ENCODE peak calls at places on chromosome 11, in eight cellular contexts. C, D, R, E, P, N, Q and Y are unnamed samples.

GRCh38 chr11:101215069-101215468 is 85.5 kb upstream of the PGR start:
- DNase-seq in N (no peak), Q (no peak), R (no peak), C (no peak), D (no peak), P (no peak), E (peak; percentile 41), Y (no peak)

GRCh38 chr11:57763568-57763967 is 2.0 kb downstream of the CTNND1 start:
- DNase-seq in P (no peak), E (peak; percentile 58), Q (peak; percentile 54), C (no peak), R (peak; percentile 54), N (no peak), D (no peak), Y (no peak)

GRCh38 chr11:2691355-2691761 is 8.4 kb downstream of the KCNQ1OT1 start:
- DNase-seq in C (no peak), Q (no peak), E (no peak), P (no peak), N (no peak), R (no peak), D (no peak), Y (no peak)

GRCh38 chr11:107018274-107018901 is at the start of gene GUCY1A2:
- DNase-seq in R (no peak), Q (peak; percentile 57), E (no peak), D (no peak), P (no peak), N (no peak), C (no peak), Y (no peak)

GRCh38 chr11:131146817-131147490 is 223.5 kb upstream of the NTM start:
- DNase-seq in N (no peak), Q (no peak), P (no peak), D (no peak), R (no peak), C (no peak), E (no peak), Y (no peak)

GRCh38 chr11:74984070-74984469 is 4.7 kb upstream of the NEU3 start:
- DNase-seq in Q (no peak), P (no peak), D (no peak), E (no peak), R (no peak), C (no peak), N (no peak), Y (no peak)

GRCh38 chr11:102864724-102865123 is 10.1 kb downstream of the MMP12 start:
- DNase-seq in E (no peak), C (no peak), Q (no peak), P (no peak), D (no peak), N (no peak), R (no peak), Y (no peak)

GRCh38 chr11:117316197-117316961 is at the start of gene BACE1:
- DNase-seq in R (no peak), E (peak; percentile 77), Q (peak; percentile 90), N (no peak), P (peak; percentile 46), D (no peak), C (no peak), Y (no peak)

GRCh38 chr11:10544491-10545470 is 3.8 kb upstream of the RNF141 start:
- DNase-seq in E (no peak), C (no peak), Q (no peak), P (no peak), R (no peak), N (no peak), D (no peak), Y (no peak)

GRCh38 chr11:73969991-73970800 is 12.4 kb downstream of the UCP2 start:
- DNase-seq in E (no peak), P (no peak), R (no peak), Q (no peak), N (no peak), D (no peak), C (no peak), Y (peak; percentile 69)

GRCh38 chr11:134583397-134583990 is 171.5 kb upstream of the B3GAT1 start:
- DNase-seq in Q (no peak), P (no peak), D (no peak), N (no peak), R (no peak), C (no peak), E (no peak), Y (peak; percentile 61)

GRCh38 chr11:69356703-69357457 is 62.9 kb downstream of the MYEOV start:
- DNase-seq in P (no peak), D (no peak), C (no peak), R (no peak), N (no peak), E (no peak), Q (no peak), Y (no peak)

GRCh38 chr11:119699227-119699626 is 29.8 kb downstream of the NECTIN1 start:
- DNase-seq in Q (peak; percentile 84), D (no peak), P (no peak), N (no peak), E (peak; percentile 68), C (no peak), R (no peak), Y (no peak)

GRCh38 chr11:119702261-119702591 is 26.8 kb downstream of the NECTIN1 start:
- DNase-seq in N (no peak), E (peak; percentile 46), D (no peak), R (no peak), C (no peak), P (peak; percentile 42), Q (no peak), Y (no peak)

GRCh38 chr11:119700030-119700429 is 29.0 kb downstream of the NECTIN1 start:
- DNase-seq in Q (no peak), N (no peak), C (no peak), E (no peak), P (no peak), R (no peak), D (no peak), Y (no peak)

GRCh38 chr11:119700536-119701346 is 28.3 kb downstream of the NECTIN1 start:
- DNase-seq in E (peak; percentile 78), P (no peak), N (no peak), Q (no peak), D (no peak), C (no peak), R (no peak), Y (no peak)

DNA sequence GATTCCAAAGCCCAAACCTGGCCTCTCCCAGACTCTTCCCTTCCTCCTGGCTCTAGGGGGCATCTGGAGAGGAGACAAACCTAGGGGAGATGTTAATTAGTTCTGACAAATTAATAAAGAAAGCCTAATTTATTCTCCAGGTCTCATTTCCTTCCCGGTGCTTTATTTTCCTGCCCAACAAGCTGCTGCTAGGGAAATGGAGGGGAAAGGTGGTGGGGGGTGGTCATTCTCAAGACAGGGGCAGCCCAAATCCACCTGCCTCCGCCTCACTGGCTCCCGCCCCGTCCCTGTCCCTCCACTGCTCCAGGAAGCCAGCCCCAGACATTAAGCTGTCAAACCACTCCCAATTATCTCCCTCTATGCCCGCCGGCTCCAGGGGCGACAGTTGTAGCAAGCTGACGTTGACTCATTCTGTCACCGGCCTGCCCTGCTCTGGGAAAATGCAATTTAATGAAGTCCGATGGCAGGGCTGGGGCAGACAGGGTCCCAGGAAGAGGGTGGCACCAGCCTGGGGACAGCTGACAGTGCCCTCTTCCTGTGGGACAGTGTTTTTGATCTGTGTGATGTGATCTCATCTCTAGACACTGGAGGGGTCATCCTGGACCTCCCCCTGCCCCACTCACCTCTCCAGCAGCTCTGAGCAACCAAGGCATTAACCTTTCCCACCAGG is 27.3 kb downstream of the NECTIN1 start:
- DNase-seq in E (no peak), C (no peak), P (no peak), N (no peak), D (no peak), R (no peak), Q (no peak), Y (no peak)
- H3K4me3 ChIP-seq in E (no peak overlapping the region), C (no peak overlapping the region), P (no peak overlapping the region), N (no peak overlapping the region), D (no peak overlapping the region), R (no peak overlapping the region), Q (no peak overlapping the region), Y (no peak overlapping the region)

GRCh38 chr11:128588086-128588485 is 728 bp upstream of the ETS1 start:
- DNase-seq in Q (no peak), N (no peak), C (no peak), R (no peak), E (no peak), P (no peak), D (no peak), Y (no peak)

GRCh38 chr11:128589998-128590397 is 2.6 kb upstream of the ETS1 start:
- DNase-seq in N (no peak), C (no peak), R (no peak), D (no peak), P (no peak), Q (no peak), E (no peak), Y (no peak)

GRCh38 chr11:128585498-128586238 is 1.7 kb downstream of the ETS1 start:
- DNase-seq in Q (no peak), P (no peak), N (no peak), C (no peak), E (no peak), D (no peak), R (no peak), Y (no peak)

GRCh38 chr11:128586689-128587088 is 669 bp downstream of the ETS1 start:
- DNase-seq in E (no peak), N (no peak), C (no peak), Q (no peak), D (no peak), P (no peak), R (no peak), Y (no peak)

GRCh38 chr11:128587415-128587814 is at the start of gene ETS1:
- DNase-seq in N (no peak), C (no peak), R (no peak), P (no peak), E (peak; percentile 36), D (no peak), Q (no peak), Y (no peak)
- H3K4me3 ChIP-seq in N (no peak within 1 kb of the TSS), C (peak within 1 kb of the TSS; percentile 5), R (no peak within 1 kb of the TSS), P (peak within 1 kb of the TSS; percentile 26), E (peak within 1 kb of the TSS; percentile 50), D (no peak within 1 kb of the TSS), Q (no peak within 1 kb of the TSS), Y (no peak within 1 kb of the TSS)

DNA sequence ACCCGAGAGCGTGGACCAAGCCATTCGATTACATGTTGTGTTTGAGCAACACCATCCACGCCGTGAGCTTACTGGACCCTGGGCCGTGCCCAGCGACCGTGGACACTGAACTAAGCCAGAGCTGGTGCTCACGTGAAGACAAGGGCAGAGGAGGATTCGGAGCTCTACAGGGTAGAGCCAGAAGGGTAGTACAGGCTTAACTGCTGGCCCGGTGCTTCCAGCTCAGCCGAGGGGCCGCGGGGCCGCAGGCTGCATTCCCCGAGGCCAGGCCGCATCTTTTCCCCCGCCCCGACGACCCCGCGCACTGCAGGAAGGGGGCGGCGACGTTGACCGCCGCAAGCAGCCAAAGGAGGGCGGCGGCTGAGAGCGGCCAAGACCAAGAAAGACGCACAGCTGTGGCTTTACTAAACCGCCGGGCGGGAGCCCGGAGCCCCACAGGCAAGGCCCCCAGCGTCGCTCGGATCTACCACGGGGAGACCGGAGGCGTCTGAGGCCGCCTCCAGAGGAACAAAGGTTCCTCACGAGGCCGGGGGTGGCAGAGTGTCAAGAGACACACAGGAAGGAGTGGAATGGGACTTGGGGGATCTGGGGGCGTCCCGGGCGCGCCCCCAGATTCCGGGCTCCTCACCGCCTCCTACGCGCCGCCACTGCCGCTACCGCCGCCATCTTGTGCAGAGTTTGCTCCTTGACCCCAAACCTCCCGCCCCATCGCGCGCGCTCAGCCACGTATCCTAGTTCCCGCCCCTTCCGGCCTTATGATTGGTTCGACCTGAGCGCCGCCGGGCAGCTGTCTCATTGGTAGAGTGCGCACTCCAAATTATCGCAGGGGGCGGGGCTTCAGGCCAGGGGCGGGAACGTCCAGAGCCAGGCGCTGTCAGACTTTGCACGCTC is at the start of gene GANAB:
- DNase-seq in Q (peak; percentile 100), D (peak; percentile 99), R (peak; percentile 100), E (peak; percentile 97), C (peak; percentile 98), N (peak; percentile 87), P (peak; percentile 92), Y (peak; percentile 95)
- H3K4me3 ChIP-seq in Q (peak within 1 kb of the TSS; percentile 72), D (peak within 1 kb of the TSS; percentile 87), R (peak within 1 kb of the TSS; percentile 97), E (peak within 1 kb of the TSS; percentile 82), C (peak within 1 kb of the TSS; percentile 96), N (peak within 1 kb of the TSS; percentile 91), P (peak within 1 kb of the TSS; percentile 82), Y (peak within 1 kb of the TSS; percentile 99)

GRCh38 chr11:67731583-67731982 is 57.2 kb upstream of the ALDH3B2 start:
- DNase-seq in R (no peak), D (no peak), P (no peak), N (no peak), Q (no peak), E (no peak), C (no peak), Y (peak; percentile 3)
- H3K4me3 ChIP-seq in R (no peak overlapping the region), D (no peak overlapping the region), P (no peak overlapping the region), N (no peak overlapping the region), Q (no peak overlapping the region), E (no peak overlapping the region), C (peak overlapping the region; percentile 21), Y (peak overlapping the region; percentile 45)